ENCODE peak calls at places on chromosomes 16 and 17, in four cellular contexts. X is left colon; J is activated naive CD8-positive, alpha-beta T cell treated with anti-CD3 and anti-CD28 coated beads, Interleukin-2, amount 50 U/mL, for 24 hours; D is NCI-H748 treated with DMSO at 0.1 percent for 48 hours. S is an unnamed sample.

GRCh38 chr16:59964232-59964924 is 1230.3 kb upstream of the GOT2 start:
- DNase-seq in J (no peak), X (no peak), D (no peak), S (no peak)

GRCh38 chr16:2335286-2335895 is 5.1 kb downstream of the ABCA3 start:
- DNase-seq in D (no peak), X (no peak), J (no peak), S (no peak)

GRCh38 chr16:85265789-85266188 is 153.5 kb upstream of the CIBAR2 start:
- DNase-seq in D (no peak), X (no peak), J (no peak), S (no peak)

GRCh38 chr17:11705111-11705510 is 106.8 kb downstream of the DNAH9 start:
- DNase-seq in X (peak; percentile 20), J (no peak), D (no peak), S (no peak)

GRCh38 chr16:72947379-72948237 is 100.3 kb downstream of the ZFHX3 start:
- DNase-seq in D (no peak), J (no peak), X (no peak), S (no peak)

GRCh38 chr17:45228985-45229517 is 7.4 kb downstream of the FMNL1 start:
- DNase-seq in D (no peak), X (peak; percentile 75), J (peak; percentile 95), S (no peak)

GRCh38 chr16:50645858-50646257 is 35.3 kb downstream of the SNX20 start:
- DNase-seq in X (no peak), J (no peak), D (no peak), S (no peak)

GRCh38 chr17:65593870-65594584 is 32.6 kb upstream of the AXIN2 start:
- DNase-seq in D (no peak), X (no peak), J (no peak), S (no peak)

GRCh38 chr17:74547736-74548135 is 1.8 kb upstream of the CD300C start:
- DNase-seq in X (no peak), J (peak; percentile 14), D (no peak), S (peak; percentile 45)

S was measured in NCI-H526.